ENCODE peak calls at places on chromosomes 3 and 15, in four cellular contexts. One of them, this sample, is unnamed. For H3K36me3, the result is how much of the 10 kb centered on the place peaks cover.

GRCh38 chr15:90751300-90751825 is 34.2 kb downstream of the BLM start:
- DNase-seq in thoracic aorta: no peak
- DNase-seq in IMR-90: no peak
- DNase-seq in WERI-Rb-1: no peak
- DNase-seq in this sample: no peak

GRCh38 chr15:53811530-53811929 is 52.1 kb upstream of the WDR72 start:
- DNase-seq in thoracic aorta: no peak
- DNase-seq in WERI-Rb-1: no peak
- DNase-seq in IMR-90: no peak
- DNase-seq in this sample: peak

GRCh38 chr15:98395974-98396627 is 252.2 kb upstream of the IGF1R start:
- DNase-seq in WERI-Rb-1: no peak
- DNase-seq in IMR-90: no peak
- DNase-seq in thoracic aorta: no peak
- DNase-seq in this sample: no peak

GRCh38 chr3:155078959-155079794 is 942 bp upstream of the MME start:
- DNase-seq in WERI-Rb-1: no peak
- DNase-seq in IMR-90: peak
- DNase-seq in thoracic aorta: no peak
- DNase-seq in this sample: peak

GRCh38 chr3:100737334-100737733 is 28.0 kb downstream of the TFG start:
- DNase-seq in thoracic aorta: no peak
- DNase-seq in WERI-Rb-1: no peak
- DNase-seq in IMR-90: peak
- DNase-seq in this sample: peak

GRCh38 chr3:195855471-195856409 is 44.0 kb upstream of the MUC4 start:
- DNase-seq in WERI-Rb-1: no peak
- DNase-seq in IMR-90: no peak
- DNase-seq in thoracic aorta: no peak
- DNase-seq in this sample: no peak

GRCh38 chr3:88876724-88877123 is 230.7 kb upstream of the EPHA3 start:
- DNase-seq in IMR-90: no peak
- DNase-seq in WERI-Rb-1: no peak
- DNase-seq in thoracic aorta: no peak
- DNase-seq in this sample: no peak

GRCh38 chr3:151156618-151157216 is 46.3 kb downstream of the GPR171 start:
- DNase-seq in thoracic aorta: no peak
- DNase-seq in WERI-Rb-1: peak
- DNase-seq in IMR-90: peak
- DNase-seq in this sample: peak

GRCh38 chr3:100465871-100466777 is 26.3 kb upstream of the TMEM45A start:
- DNase-seq in IMR-90: no peak
- DNase-seq in thoracic aorta: no peak
- DNase-seq in WERI-Rb-1: no peak
- DNase-seq in this sample: no peak

GRCh38 chr3:126807795-126808194 is 103.8 kb downstream of the CHCHD6 start:
- DNase-seq in IMR-90: peak
- DNase-seq in thoracic aorta: no peak
- DNase-seq in WERI-Rb-1: no peak
- DNase-seq in this sample: no peak

GRCh38 chr3:35718921-35719320 is 79.6 kb downstream of the ARPP21 start:
- DNase-seq in thoracic aorta: no peak
- DNase-seq in IMR-90: no peak
- DNase-seq in WERI-Rb-1: no peak
- DNase-seq in this sample: no peak

GRCh38 chr3:167653155-167653554 is 587 bp downstream of the WDR49 start:
- DNase-seq in IMR-90: no peak
- DNase-seq in thoracic aorta: no peak
- DNase-seq in WERI-Rb-1: no peak
- DNase-seq in this sample: peak

GRCh38 chr3:62817678-62818077 is 57.5 kb downstream of the CADPS start:
- DNase-seq in IMR-90: no peak
- DNase-seq in WERI-Rb-1: no peak
- DNase-seq in thoracic aorta: no peak
- DNase-seq in this sample: no peak

GRCh38 chr3:185929192-185930151 is 8.3 kb downstream of the TRA2B start:
- DNase-seq in thoracic aorta: no peak
- DNase-seq in WERI-Rb-1: no peak
- DNase-seq in IMR-90: peak
- DNase-seq in this sample: no peak

GRCh38 chr15:32123473-32123872 is 93.2 kb downstream of the CHRNA7 start:
- DNase-seq in IMR-90: no peak
- DNase-seq in thoracic aorta: no peak
- DNase-seq in WERI-Rb-1: no peak
- DNase-seq in this sample: no peak

GRCh38 chr3:134059680-134060560 is 30.2 kb upstream of the SLCO2A1 start:
- DNase-seq in WERI-Rb-1: no peak
- DNase-seq in IMR-90: peak
- DNase-seq in thoracic aorta: no peak
- DNase-seq in this sample: no peak

GRCh38 chr3:192923731-192924130 is 6.1 kb upstream of the MB21D2 start:
- DNase-seq in WERI-Rb-1: no peak
- DNase-seq in thoracic aorta: no peak
- DNase-seq in IMR-90: no peak
- DNase-seq in this sample: no peak

GRCh38 chr3:179713643-179714090 is 60.8 kb downstream of the USP13 start:
- DNase-seq in WERI-Rb-1: no peak
- DNase-seq in thoracic aorta: no peak
- DNase-seq in IMR-90: peak
- DNase-seq in this sample: peak

GRCh38 chr15:84575493-84575892 is 25.3 kb upstream of the ZSCAN2 start:
- DNase-seq in IMR-90: no peak
- DNase-seq in WERI-Rb-1: no peak
- DNase-seq in thoracic aorta: no peak
- DNase-seq in this sample: no peak

GRCh38 chr3:63051920-63052319 is 176.7 kb upstream of the CADPS start:
- DNase-seq in WERI-Rb-1: no peak
- DNase-seq in thoracic aorta: no peak
- DNase-seq in IMR-90: no peak
- DNase-seq in this sample: peak

GRCh38 chr3:30643763-30644462 is 37.5 kb downstream of the TGFBR2 start:
- DNase-seq in WERI-Rb-1: no peak
- DNase-seq in thoracic aorta: no peak
- DNase-seq in IMR-90: no peak
- DNase-seq in this sample: no peak

GRCh38 chr15:44654858-44655257 is 8.6 kb downstream of the SPG11 start:
- DNase-seq in thoracic aorta: no peak
- DNase-seq in WERI-Rb-1: no peak
- DNase-seq in IMR-90: peak
- DNase-seq in this sample: no peak

GRCh38 chr3:23701711-23702110 is 104.0 kb upstream of the UBE2E1 start:
- DNase-seq in thoracic aorta: no peak
- DNase-seq in WERI-Rb-1: no peak
- DNase-seq in IMR-90: no peak
- DNase-seq in this sample: peak

GRCh38 chr3:178099885-178100284 is 436.4 kb upstream of the KCNMB2 start:
- DNase-seq in thoracic aorta: no peak
- DNase-seq in IMR-90: no peak
- DNase-seq in WERI-Rb-1: no peak
- DNase-seq in this sample: no peak

GRCh38 chr3:137612293-137612692 is 151.8 kb upstream of the SOX14 start:
- DNase-seq in thoracic aorta: no peak
- DNase-seq in IMR-90: no peak
- DNase-seq in WERI-Rb-1: no peak
- DNase-seq in this sample: peak

GRCh38 chr15:74776851-74777768 is 4.8 kb upstream of the CSK start:
- DNase-seq in WERI-Rb-1: no peak
- DNase-seq in IMR-90: no peak
- DNase-seq in thoracic aorta: no peak
- DNase-seq in this sample: peak

GRCh38 chr3:65436580-65436979 is 602.1 kb downstream of the MAGI1 start:
- DNase-seq in WERI-Rb-1: peak
- DNase-seq in thoracic aorta: no peak
- DNase-seq in IMR-90: no peak
- DNase-seq in this sample: peak

GRCh38 chr15:77497108-77497737 is 76.5 kb downstream of the HMG20A start:
- DNase-seq in IMR-90: no peak
- DNase-seq in WERI-Rb-1: no peak
- DNase-seq in thoracic aorta: no peak
- DNase-seq in this sample: no peak

GRCh38 chr3:58029842-58030584 is 21.8 kb downstream of the FLNB start:
- DNase-seq in WERI-Rb-1: no peak
- DNase-seq in IMR-90: no peak
- DNase-seq in thoracic aorta: no peak
- DNase-seq in this sample: no peak

GRCh38 chr3:126911162-126912026 is 71.5 kb upstream of the PLXNA1 start:
- DNase-seq in WERI-Rb-1: no peak
- DNase-seq in thoracic aorta: no peak
- DNase-seq in IMR-90: peak
- DNase-seq in this sample: no peak

GRCh38 chr3:186599142-186599784 is 13.6 kb upstream of the AHSG start:
- DNase-seq in IMR-90: no peak
- DNase-seq in WERI-Rb-1: no peak
- DNase-seq in thoracic aorta: no peak
- DNase-seq in this sample: no peak

GRCh38 chr15:93088200-93088980 is 621 bp downstream of the RGMA start:
- DNase-seq in thoracic aorta: no peak
- DNase-seq in IMR-90: no peak
- DNase-seq in WERI-Rb-1: no peak
- DNase-seq in this sample: peak

GRCh38 chr3:126746395-126747177 is 42.5 kb downstream of the CHCHD6 start:
- DNase-seq in thoracic aorta: no peak
- DNase-seq in IMR-90: peak
- DNase-seq in WERI-Rb-1: peak
- DNase-seq in this sample: no peak

GRCh38 chr15:62880278-62880677 is 162.3 kb upstream of the TPM1 start:
- DNase-seq in WERI-Rb-1: no peak
- DNase-seq in IMR-90: peak
- DNase-seq in thoracic aorta: no peak
- DNase-seq in this sample: no peak

GRCh38 chr3:52352566-52352965 is 36.4 kb downstream of the DNAH1 start:
- DNase-seq in IMR-90: no peak
- DNase-seq in WERI-Rb-1: no peak
- DNase-seq in thoracic aorta: no peak
- DNase-seq in this sample: no peak

GRCh38 chr3:97793415-97794019 is 28.3 kb upstream of the CRYBG3 start:
- DNase-seq in IMR-90: peak
- DNase-seq in WERI-Rb-1: no peak
- DNase-seq in thoracic aorta: no peak
- DNase-seq in this sample: peak

GRCh38 chr3:72663429-72663828 is 184.8 kb downstream of the SHQ1 start:
- DNase-seq in thoracic aorta: no peak
- DNase-seq in WERI-Rb-1: no peak
- DNase-seq in IMR-90: no peak
- DNase-seq in this sample: no peak

GRCh38 chr15:65082303-65082958 is 5.9 kb downstream of the KBTBD13 start:
- DNase-seq in IMR-90: no peak
- DNase-seq in thoracic aorta: no peak
- DNase-seq in WERI-Rb-1: peak
- DNase-seq in this sample: peak

GRCh38 chr15:65085207-65085753 is 8.7 kb downstream of the KBTBD13 start:
- DNase-seq in WERI-Rb-1: no peak
- DNase-seq in thoracic aorta: no peak
- DNase-seq in IMR-90: no peak
- DNase-seq in this sample: no peak

GRCh38 chr15:65081758-65082157 is 5.2 kb downstream of the KBTBD13 start:
- DNase-seq in thoracic aorta: no peak
- DNase-seq in IMR-90: peak
- DNase-seq in WERI-Rb-1: no peak
- DNase-seq in this sample: no peak

GRCh38 chr15:65084500-65085206 is 8.1 kb downstream of the KBTBD13 start:
- DNase-seq in IMR-90: no peak
- DNase-seq in thoracic aorta: no peak
- DNase-seq in WERI-Rb-1: no peak
- DNase-seq in this sample: no peak

DNA sequence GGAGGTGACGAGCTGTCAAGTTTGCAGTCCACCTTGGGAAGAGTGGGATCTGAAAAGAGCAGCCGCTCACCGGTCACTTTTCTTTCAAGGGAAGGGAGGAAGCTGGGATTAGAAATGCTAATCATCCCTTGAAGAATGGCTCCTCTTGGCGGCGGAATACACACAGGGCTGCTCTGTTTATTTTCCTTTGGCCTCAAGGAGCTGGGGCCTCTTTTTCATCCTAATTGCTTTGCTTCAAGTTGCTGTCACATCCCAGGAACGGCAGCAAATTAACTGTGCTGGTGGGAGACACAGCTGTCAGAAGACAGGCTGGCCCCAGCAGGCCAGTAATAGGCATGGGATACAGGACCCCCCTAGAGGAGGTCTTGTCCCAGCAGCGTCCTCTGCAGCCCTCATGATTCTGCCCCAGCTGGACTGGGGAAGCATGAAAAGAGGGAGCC is 6.7 kb downstream of the KBTBD13 start:
- DNase-seq in WERI-Rb-1: peak
- DNase-seq in thoracic aorta: no peak
- DNase-seq in IMR-90: peak
- DNase-seq in this sample: peak
- TF ChIP-seq CTCF in WERI-Rb-1: peak
- TF ChIP-seq CTCF in thoracic aorta: peak
- TF ChIP-seq CTCF in IMR-90: peak
- TF ChIP-seq CTCF in this sample: peak

DNA sequence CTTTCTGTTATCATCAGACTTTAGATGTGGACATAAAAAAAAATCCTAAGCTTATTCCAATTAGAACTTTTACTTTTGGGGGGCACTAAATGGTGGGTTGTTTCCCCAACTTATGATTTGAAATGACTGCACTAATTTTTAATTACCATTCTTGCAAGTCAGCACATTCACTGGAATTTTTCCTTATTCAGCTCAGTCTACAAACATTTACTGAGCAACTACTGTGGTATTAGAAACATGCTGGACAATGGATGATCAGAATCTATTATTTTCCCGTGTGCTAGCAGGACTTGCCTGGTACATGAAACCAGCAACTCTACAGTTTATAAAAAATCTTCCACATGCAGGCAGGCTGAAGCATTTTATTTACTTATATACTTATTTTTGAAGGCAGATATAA is 273.6 kb downstream of the FOXP1 start:
- DNase-seq in WERI-Rb-1: no peak
- DNase-seq in IMR-90: peak
- DNase-seq in thoracic aorta: no peak
- DNase-seq in this sample: no peak
- H3K27ac ChIP-seq in WERI-Rb-1: no peak
- H3K27ac ChIP-seq in IMR-90: no peak
- H3K27ac ChIP-seq in thoracic aorta: no peak
- H3K27ac ChIP-seq in this sample: no peak

GRCh38 chr3:141272906-141273662 is 41.5 kb downstream of the PXYLP1 start:
- DNase-seq in IMR-90: peak
- DNase-seq in WERI-Rb-1: no peak
- DNase-seq in thoracic aorta: no peak
- DNase-seq in this sample: no peak
- H3K36me3 ChIP-seq in IMR-90: under half
- H3K36me3 ChIP-seq in WERI-Rb-1: under half
- H3K36me3 ChIP-seq in thoracic aorta: under half
- H3K36me3 ChIP-seq in this sample: under half

GRCh38 chr15:88898736-88899135 is 3.4 kb upstream of the HAPLN3 start:
- DNase-seq in thoracic aorta: no peak
- DNase-seq in IMR-90: no peak
- DNase-seq in WERI-Rb-1: no peak
- DNase-seq in this sample: peak
- TF ChIP-seq CTCF in thoracic aorta: no peak
- TF ChIP-seq CTCF in IMR-90: no peak
- TF ChIP-seq CTCF in WERI-Rb-1: no peak
- TF ChIP-seq CTCF in this sample: no peak

GRCh38 chr3:148708409-148708808 is 10.7 kb downstream of the AGTR1 start:
- DNase-seq in WERI-Rb-1: no peak
- DNase-seq in thoracic aorta: no peak
- DNase-seq in IMR-90: no peak
- DNase-seq in this sample: no peak
- H3K27ac ChIP-seq in WERI-Rb-1: no peak
- H3K27ac ChIP-seq in thoracic aorta: no peak
- H3K27ac ChIP-seq in IMR-90: no peak
- H3K27ac ChIP-seq in this sample: no peak

This sample was measured in GM23338.